ENCODE peak calls at places on chromosome 20, in six cellular contexts. P is K562, K is choroid plexus epithelial cell, X is WERI-Rb-1, M is left ventricle myocardium inferior, N is HCT116. U is an unnamed sample.

GRCh38 chr20:10856237-10856636 is 182.4 kb upstream of the JAG1 start:
- DNase-seq in N (no peak), M (no peak), K (no peak), P (no peak), X (no peak), U (peak)

GRCh38 chr20:32603046-32603726 is 18.1 kb upstream of the NOL4L start:
- DNase-seq in X (no peak), P (no peak), N (no peak), M (no peak), K (no peak), U (no peak)

GRCh38 chr20:36854343-36855240 is 21.3 kb upstream of the TLDC2 start:
- DNase-seq in N (no peak), K (no peak), X (no peak), M (peak), P (peak), U (no peak)

GRCh38 chr20:33815671-33816070 is 4.5 kb downstream of the CHMP4B start:
- DNase-seq in M (no peak), N (no peak), X (no peak), K (no peak), P (no peak), U (no peak)

GRCh38 chr20:21272679-21273078 is 30.5 kb upstream of the XRN2 start:
- DNase-seq in M (no peak), P (no peak), K (no peak), N (no peak), X (no peak), U (no peak)

GRCh38 chr20:1881240-1881835 is 13.9 kb upstream of the SIRPA start:
- DNase-seq in K (no peak), X (no peak), M (peak), P (no peak), N (no peak), U (no peak)

GRCh38 chr20:20668639-20669038 is 43.8 kb downstream of the RALGAPA2 start:
- DNase-seq in K (peak), M (no peak), N (no peak), X (no peak), P (no peak), U (no peak)

GRCh38 chr20:10167025-10167424 is 51.6 kb upstream of the SNAP25 start:
- DNase-seq in K (no peak), M (no peak), N (no peak), P (no peak), X (no peak), U (no peak)

GRCh38 chr20:10228330-10228729 is 9.7 kb downstream of the SNAP25 start:
- DNase-seq in N (no peak), M (no peak), X (no peak), P (no peak), K (no peak), U (no peak)

GRCh38 chr20:32183947-32184635 is 23.5 kb downstream of the PLAGL2 start:
- DNase-seq in N (no peak), X (no peak), K (no peak), P (no peak), M (no peak), U (no peak)

GRCh38 chr20:25191051-25191450 is 4.5 kb upstream of the ENTPD6 start:
- DNase-seq in X (no peak), K (no peak), P (no peak), M (peak), N (no peak), U (no peak)

GRCh38 chr20:32466739-32467505 is 108.8 kb downstream of the ASXL1 start:
- DNase-seq in K (no peak), M (peak), P (no peak), N (no peak), X (peak), U (no peak)

GRCh38 chr20:4234128-4234527 is 218.8 kb upstream of the RNF24 start:
- DNase-seq in M (no peak), N (no peak), X (no peak), K (peak), P (no peak), U (peak)

GRCh38 chr20:51404297-51405060 is 138.0 kb downstream of the NFATC2 start:
- DNase-seq in P (no peak), X (no peak), N (no peak), M (no peak), K (peak), U (no peak)

GRCh38 chr20:37704955-37705354 is 11.1 kb downstream of the CTNNBL1 start:
- DNase-seq in X (no peak), P (no peak), N (no peak), M (no peak), K (no peak), U (no peak)

GRCh38 chr20:29878281-29878741 is 1379.2 kb upstream of the DEFB115 start:
- DNase-seq in X (peak), P (no peak), N (no peak), K (peak), M (no peak), U (no peak)

GRCh38 chr20:43458422-43458924 is 777 bp downstream of the SRSF6 start:
- DNase-seq in K (peak), N (no peak), M (no peak), X (no peak), P (peak), U (no peak)

GRCh38 chr20:652611-653109 is 340 bp downstream of the SRXN1 start:
- DNase-seq in K (peak), M (no peak), X (peak), N (no peak), P (no peak), U (no peak)

GRCh38 chr20:48142258-48142657 is 357.0 kb upstream of the SULF2 start:
- DNase-seq in X (no peak), N (no peak), K (no peak), M (no peak), P (no peak), U (no peak)

GRCh38 chr20:17875981-17876385 is 92.6 kb downstream of the SNX5 start:
- DNase-seq in N (no peak), P (no peak), K (no peak), M (no peak), X (no peak), U (no peak)

GRCh38 chr20:4864292-4864691 is 137.0 kb downstream of the SLC23A2 start:
- DNase-seq in N (no peak), M (no peak), K (no peak), X (no peak), P (no peak), U (no peak)

GRCh38 chr20:48148020-48148419 is 362.7 kb upstream of the SULF2 start:
- DNase-seq in N (no peak), X (no peak), P (no peak), K (no peak), M (no peak), U (no peak)

GRCh38 chr20:10731190-10731955 is 57.6 kb upstream of the JAG1 start:
- DNase-seq in K (no peak), N (no peak), M (no peak), P (no peak), X (no peak), U (peak)

GRCh38 chr20:50215101-50215500 is 24.5 kb downstream of the CEBPB start:
- DNase-seq in M (no peak), N (no peak), K (peak), X (no peak), P (no peak), U (peak)

GRCh38 chr20:33653900-33654596 is 8.1 kb upstream of the C20orf144 start:
- DNase-seq in P (no peak), X (no peak), M (peak), K (no peak), N (no peak), U (no peak)

GRCh38 chr20:21826946-21827345 is 121.5 kb downstream of the PAX1 start:
- DNase-seq in N (no peak), M (no peak), X (no peak), K (no peak), P (no peak), U (no peak)

GRCh38 chr20:48866936-48867335 is 39.1 kb upstream of the PREX1 start:
- DNase-seq in N (no peak), M (no peak), X (no peak), K (no peak), P (no peak), U (no peak)

GRCh38 chr20:14481863-14482262 is 144.5 kb upstream of the FLRT3 start:
- DNase-seq in N (no peak), P (no peak), X (no peak), K (peak), M (no peak), U (peak)

GRCh38 chr20:32752458-32753250 is 9.4 kb upstream of the COMMD7 start:
- DNase-seq in X (no peak), M (no peak), K (peak), N (no peak), P (peak), U (peak)

GRCh38 chr20:40689100-40689942 is at the start of gene MAFB:
- DNase-seq in N (no peak), M (peak), K (peak), X (peak), P (peak), U (peak)

GRCh38 chr20:41746635-41747034 is 128.5 kb upstream of the CHD6 start:
- DNase-seq in K (no peak), X (peak), P (no peak), N (no peak), M (no peak), U (no peak)

GRCh38 chr20:47785900-47786762 is 850 bp upstream of the SULF2 start:
- DNase-seq in K (peak), M (peak), N (peak), X (peak), P (peak), U (peak)

DNA sequence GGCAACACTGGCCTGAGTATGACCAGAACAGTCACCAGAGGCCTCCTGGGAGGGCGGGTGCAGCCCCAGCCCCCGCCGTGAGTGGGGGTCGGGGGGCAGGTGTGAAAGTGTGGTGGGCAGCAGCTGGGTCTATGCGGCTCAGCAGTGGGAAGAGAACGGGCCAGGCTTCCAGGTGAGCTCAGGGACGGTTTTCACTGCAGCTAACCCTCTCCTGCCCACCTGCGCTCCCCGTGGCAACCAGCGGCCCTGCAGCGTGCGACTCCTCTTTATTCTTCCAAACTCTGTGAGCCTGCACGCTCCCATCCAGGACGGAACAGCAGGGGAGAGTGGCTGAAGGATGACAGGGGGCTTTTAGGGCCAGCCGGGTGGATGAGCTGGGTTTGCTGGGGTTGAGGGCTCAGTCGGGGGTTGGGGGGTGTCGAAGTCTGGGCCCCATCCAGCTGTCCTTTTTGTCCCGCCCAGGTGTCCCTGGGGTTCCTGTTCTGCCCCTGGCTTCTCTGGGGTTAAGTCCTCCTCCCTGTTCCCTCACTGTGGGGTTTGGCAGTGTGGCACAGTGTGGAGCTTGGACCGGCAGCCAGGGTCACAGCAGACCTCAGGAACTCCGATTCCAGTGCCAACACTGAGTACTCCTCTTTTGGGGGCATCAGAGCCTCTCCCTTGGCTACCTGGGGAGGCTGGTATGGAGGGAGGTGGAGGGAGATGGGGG is 859 bp upstream of the BIRC7 start:
- DNase-seq in K (no peak), X (peak), N (no peak), M (no peak), P (no peak), U (no peak)
- H3K4me3 ChIP-seq in K (no peak), X (no peak), N (peak), M (no peak), P (no peak), U (no peak)

GRCh38 chr20:59050437-59050836 is 7.9 kb upstream of the PRELID3B start:
- DNase-seq in M (no peak), X (no peak), N (no peak), K (no peak), P (no peak), U (no peak)

GRCh38 chr20:59051666-59052065 is 9.1 kb upstream of the PRELID3B start:
- DNase-seq in M (no peak), K (no peak), P (no peak), N (no peak), X (peak), U (no peak)

DNA sequence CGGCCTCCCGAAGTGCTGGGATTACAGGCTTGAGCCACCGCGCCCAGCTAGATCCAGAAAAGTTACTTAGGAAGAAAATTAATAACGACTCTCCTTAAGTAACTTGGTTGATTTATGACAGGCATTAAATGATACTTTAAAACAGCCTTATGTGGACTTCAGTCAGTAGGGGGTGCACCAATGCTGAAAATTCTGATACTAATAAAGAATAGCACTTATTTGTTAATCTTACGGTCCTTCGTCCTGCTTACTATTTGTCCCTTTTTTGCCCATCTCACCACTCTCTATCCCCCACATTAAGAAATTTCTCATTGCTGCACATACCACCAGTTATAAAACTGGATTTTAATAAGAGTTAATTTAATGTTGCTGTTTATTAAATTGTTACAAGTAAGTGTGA is 12.7 kb upstream of the PRELID3B start:
- DNase-seq in M (no peak), P (no peak), N (no peak), K (peak), X (no peak), U (no peak)
- TF ChIP-seq CTCF in M (peak), P (no peak), N (peak), K (peak), X (peak), U (peak)

DNA sequence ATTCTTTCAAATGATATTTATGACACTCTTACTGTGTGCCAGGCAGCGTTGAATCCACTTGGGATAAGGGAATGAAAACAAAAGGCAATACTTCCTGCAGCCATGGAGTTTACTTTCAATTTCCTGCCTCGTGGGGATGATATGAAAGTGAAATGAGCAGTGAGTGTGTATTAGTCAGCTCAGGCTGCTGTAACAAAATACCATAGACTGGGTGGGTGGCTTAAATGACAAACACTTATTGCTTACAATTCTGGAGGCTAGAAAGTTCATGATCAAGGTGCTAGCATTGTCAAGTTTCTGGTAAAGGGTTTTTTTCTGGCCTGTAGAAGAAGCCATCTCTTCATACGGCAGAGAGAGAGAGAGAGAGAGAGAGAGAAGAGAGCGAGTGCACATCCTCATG is 41.7 kb downstream of the TSHZ2 start:
- DNase-seq in N (no peak), K (no peak), M (no peak), X (no peak), P (no peak), U (no peak)
- H3K4me3 ChIP-seq in N (no peak), K (no peak), M (no peak), X (no peak), P (no peak), U (no peak)

DNA sequence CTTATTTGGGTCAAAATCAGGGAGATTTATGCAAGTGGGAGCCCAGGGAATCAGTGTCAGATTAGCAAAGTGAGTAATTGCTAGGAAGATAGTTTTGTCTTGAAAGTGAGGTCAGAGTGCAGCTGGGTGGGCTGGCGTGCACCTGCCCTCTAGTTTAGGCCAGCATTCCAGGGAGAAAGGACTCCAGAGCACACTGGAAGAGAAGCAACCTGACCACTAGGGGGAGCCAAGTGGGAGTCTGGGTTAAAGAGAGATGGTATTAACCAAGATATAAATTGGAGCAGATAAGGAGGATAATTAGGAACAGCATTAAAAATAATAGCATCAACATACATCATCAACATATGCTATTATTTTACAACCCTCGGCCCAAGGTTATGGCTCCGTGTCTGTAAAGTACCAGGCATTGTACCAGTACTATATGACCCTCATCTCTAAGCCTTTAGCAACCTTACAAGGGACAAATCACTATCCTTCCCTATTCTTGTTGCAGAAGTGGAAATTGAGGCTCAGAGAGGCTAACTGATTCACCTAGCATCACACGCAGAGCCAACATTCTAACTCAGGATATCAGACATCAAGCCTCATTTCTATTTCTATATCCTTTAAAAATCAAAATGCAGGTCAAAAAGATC is 57.8 kb downstream of the SLC2A10 start:
- DNase-seq in X (peak), M (no peak), K (peak), N (peak), P (peak), U (peak)
- TF ChIP-seq CTCF in X (peak), M (peak), K (peak), N (peak), P (peak), U (peak)

DNA sequence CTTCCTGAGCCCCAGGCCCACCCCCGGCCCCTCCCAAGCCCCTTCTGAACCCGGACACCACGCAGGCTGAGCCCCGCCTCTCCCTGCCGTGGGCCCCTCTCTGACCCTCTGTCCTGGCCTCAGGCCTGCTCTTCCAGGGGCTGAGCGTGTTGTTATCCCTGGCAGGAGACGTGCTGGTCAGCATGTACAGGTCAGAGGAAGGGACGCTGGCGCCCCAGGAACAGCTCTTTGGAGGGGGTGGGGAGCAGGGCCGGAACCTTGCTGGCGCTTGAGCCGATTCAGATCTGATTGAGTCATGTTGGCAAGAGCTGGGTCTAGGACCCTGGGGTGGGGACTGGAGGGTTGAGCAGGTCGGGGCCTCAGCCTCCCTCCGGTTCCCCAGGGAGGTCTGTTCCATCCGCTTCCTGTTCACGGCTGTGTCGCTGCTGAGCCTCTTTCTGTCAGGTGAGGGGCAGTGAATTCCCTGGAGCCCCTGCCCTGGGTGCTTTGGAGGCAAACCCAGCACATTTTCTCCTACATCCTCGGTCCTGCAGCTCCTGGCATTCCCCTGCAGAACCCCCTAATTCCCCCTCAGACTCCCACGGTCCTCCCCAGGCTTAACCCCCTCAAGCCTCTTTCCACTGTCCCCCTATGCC is 1.9 kb downstream of the SPAG4 start:
- DNase-seq in K (peak), N (no peak), M (peak), X (peak), P (peak), U (peak)
- H3K4me3 ChIP-seq in K (peak), N (peak), M (peak), X (peak), P (peak), U (peak)

GRCh38 chr20:23320317-23320716 is 30.3 kb upstream of the NXT1 start:
- DNase-seq in K (peak), M (no peak), N (peak), X (peak), P (no peak), U (peak)
- TF ChIP-seq CTCF in K (peak), M (peak), N (peak), X (peak), P (peak), U (peak)

DNA sequence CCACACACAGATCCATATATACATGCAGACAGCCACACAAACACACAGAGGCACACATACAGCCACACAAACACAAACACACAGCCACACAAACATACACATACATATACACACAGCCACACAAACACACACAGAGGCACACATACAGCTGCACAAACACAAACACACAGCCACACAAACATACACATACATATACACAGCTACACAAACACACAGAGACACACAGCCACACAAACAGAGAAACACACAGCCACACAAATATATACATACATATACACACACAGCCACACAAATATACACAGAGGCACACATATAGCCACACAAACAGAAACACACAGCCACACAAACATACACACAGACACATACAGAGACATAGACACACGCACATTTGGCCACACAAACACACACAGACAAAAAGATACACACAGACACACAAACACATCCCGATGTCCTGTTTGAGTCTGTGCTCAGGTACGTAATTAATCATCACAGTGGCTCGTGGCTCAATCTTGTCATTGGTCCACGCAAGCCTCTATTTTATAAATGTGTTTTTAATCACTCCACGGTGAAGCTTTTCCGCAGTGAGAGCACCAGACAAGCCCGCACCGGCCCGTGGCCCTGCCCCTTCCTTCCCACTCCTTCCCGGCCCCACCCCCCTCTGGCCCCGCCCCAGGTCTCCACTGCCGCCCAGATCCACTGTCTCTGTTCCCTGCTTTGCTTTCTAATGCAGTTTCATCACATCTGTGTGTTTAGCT is 135.3 kb downstream of the CDH4 start:
- DNase-seq in N (no peak), M (no peak), K (peak), X (no peak), P (peak), U (peak)
- H3K4me3 ChIP-seq in N (no peak), M (no peak), K (peak), X (no peak), P (no peak), U (peak)

U was measured in AG10803.